ENCODE peak calls at places on chromosomes 2 and 18, in five cellular contexts. R, E, I, X and G are unnamed samples.

GRCh38 chr18:74473976-74474375 is 16.9 kb upstream of the DIPK1C start:
- DNase-seq in X (no peak), E (no peak), R (no peak), I (no peak), G (no peak)

GRCh38 chr2:100286318-100286717 is 36.0 kb downstream of the LONRF2 start:
- DNase-seq in E (no peak), I (no peak), X (no peak), R (no peak), G (no peak)

GRCh38 chr2:216909541-216910175 is 49.8 kb upstream of the TNP1 start:
- DNase-seq in I (no peak), X (no peak), E (no peak), R (no peak), G (no peak)

GRCh38 chr18:58226476-58226875 is 182.4 kb downstream of the NEDD4L start:
- DNase-seq in I (no peak), R (no peak), E (no peak), X (no peak), G (no peak)

GRCh38 chr2:195021704-195022513 is 635.1 kb upstream of the SLC39A10 start:
- DNase-seq in X (no peak), R (no peak), I (no peak), E (no peak), G (no peak)

GRCh38 chr2:96024336-96025106 is 10.2 kb downstream of the GPAT2 start:
- DNase-seq in E (no peak), I (no peak), X (no peak), R (no peak), G (no peak)

GRCh38 chr2:110105608-110106467 is 9.8 kb downstream of the MALL start:
- DNase-seq in E (no peak), R (no peak), X (no peak), I (peak; percentile 32), G (no peak)

GRCh38 chr2:219633276-219634065 is 6.0 kb downstream of the SLC4A3 start:
- DNase-seq in I (no peak), R (no peak), X (no peak), E (no peak), G (no peak)

GRCh38 chr2:40218679-40219078 is 233.2 kb downstream of the SLC8A1 start:
- DNase-seq in E (no peak), X (peak; percentile 67), R (no peak), I (peak; percentile 55), G (peak; percentile 49)

GRCh38 chr2:199147216-199147615 is 310.5 kb downstream of the SATB2 start:
- DNase-seq in E (no peak), I (no peak), X (no peak), R (no peak), G (no peak)

GRCh38 chr2:20168727-20169696 is 55.9 kb downstream of the SDC1 start:
- DNase-seq in E (no peak), X (no peak), R (no peak), I (no peak), G (no peak)

GRCh38 chr18:31205273-31205672 is 42.6 kb upstream of the DSC1 start:
- DNase-seq in E (no peak), R (no peak), X (no peak), I (no peak), G (no peak)

GRCh38 chr18:76980663-76981387 is 151.8 kb downstream of the MBP start:
- DNase-seq in R (no peak), E (peak; percentile 60), X (peak; percentile 8), I (no peak), G (no peak)

GRCh38 chr18:35028556-35028955 is 12.7 kb upstream of the MAPRE2 start:
- DNase-seq in I (no peak), X (no peak), R (no peak), E (no peak), G (no peak)

GRCh38 chr2:16303761-16304160 is 361.9 kb downstream of the CYRIA start:
- DNase-seq in I (no peak), X (no peak), E (no peak), R (no peak), G (no peak)

GRCh38 chr2:43068730-43069517 is 157.5 kb downstream of the ZFP36L2 start:
- DNase-seq in I (no peak), X (no peak), E (no peak), R (no peak), G (peak; percentile 14)

GRCh38 chr2:68031546-68032160 is 31.2 kb downstream of the C1D start:
- DNase-seq in E (no peak), I (no peak), X (no peak), R (no peak), G (no peak)

GRCh38 chr2:20667531-20668401 is 822 bp downstream of the GDF7 start:
- DNase-seq in E (no peak), X (no peak), R (no peak), I (no peak), G (no peak)

GRCh38 chr2:71531522-71532047 is 78.2 kb downstream of the DYSF start:
- DNase-seq in R (no peak), X (no peak), I (no peak), E (no peak), G (no peak)

GRCh38 chr2:112483047-112483473 is 1.1 kb downstream of the TTL start:
- DNase-seq in R (no peak), I (peak; percentile 10), E (no peak), X (no peak), G (peak; percentile 28)

GRCh38 chr2:44549099-44549471 is 187.3 kb downstream of the CAMKMT start:
- DNase-seq in I (no peak), X (no peak), R (no peak), E (no peak), G (no peak)

GRCh38 chr2:174662459-174662858 is 64.9 kb upstream of the WIPF1 start:
- DNase-seq in E (no peak), I (no peak), X (no peak), R (no peak), G (no peak)

GRCh38 chr2:69798909-69799526 is 30.4 kb upstream of the GMCL1 start:
- DNase-seq in X (no peak), E (no peak), I (no peak), R (no peak), G (no peak)

GRCh38 chr18:58496231-58496630 is 132.7 kb downstream of the ALPK2 start:
- DNase-seq in R (no peak), X (no peak), I (no peak), E (no peak), G (no peak)

DNA sequence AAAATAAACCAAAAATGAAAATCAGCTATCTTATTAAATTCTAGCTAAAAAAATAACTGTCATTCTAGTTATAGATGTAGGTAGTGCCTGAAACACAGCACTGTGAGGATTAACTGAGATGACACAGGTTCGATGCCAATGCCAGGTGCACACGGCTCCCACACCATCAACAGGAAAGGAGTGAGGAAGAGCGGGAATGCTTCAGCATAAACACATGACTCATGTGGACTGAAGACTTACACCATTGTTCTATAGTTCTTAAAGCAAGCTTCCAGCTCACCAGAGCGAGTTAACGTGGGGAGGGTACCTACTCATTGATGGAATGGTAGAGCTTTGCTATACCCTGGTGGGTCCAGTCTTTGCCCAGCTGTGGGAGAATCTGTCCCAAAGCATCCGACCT is 76.7 kb downstream of the EMILIN2 start:
- DNase-seq in I (no peak), E (no peak), R (no peak), X (no peak), G (no peak)
- H3K36me3 ChIP-seq in I (peaks cover 47% of the 10 kb centered on the region), E (no peaks in the 10 kb centered on the region), R (peaks cover 20% of the 10 kb centered on the region), X (no peaks in the 10 kb centered on the region), G (no peaks in the 10 kb centered on the region)

DNA sequence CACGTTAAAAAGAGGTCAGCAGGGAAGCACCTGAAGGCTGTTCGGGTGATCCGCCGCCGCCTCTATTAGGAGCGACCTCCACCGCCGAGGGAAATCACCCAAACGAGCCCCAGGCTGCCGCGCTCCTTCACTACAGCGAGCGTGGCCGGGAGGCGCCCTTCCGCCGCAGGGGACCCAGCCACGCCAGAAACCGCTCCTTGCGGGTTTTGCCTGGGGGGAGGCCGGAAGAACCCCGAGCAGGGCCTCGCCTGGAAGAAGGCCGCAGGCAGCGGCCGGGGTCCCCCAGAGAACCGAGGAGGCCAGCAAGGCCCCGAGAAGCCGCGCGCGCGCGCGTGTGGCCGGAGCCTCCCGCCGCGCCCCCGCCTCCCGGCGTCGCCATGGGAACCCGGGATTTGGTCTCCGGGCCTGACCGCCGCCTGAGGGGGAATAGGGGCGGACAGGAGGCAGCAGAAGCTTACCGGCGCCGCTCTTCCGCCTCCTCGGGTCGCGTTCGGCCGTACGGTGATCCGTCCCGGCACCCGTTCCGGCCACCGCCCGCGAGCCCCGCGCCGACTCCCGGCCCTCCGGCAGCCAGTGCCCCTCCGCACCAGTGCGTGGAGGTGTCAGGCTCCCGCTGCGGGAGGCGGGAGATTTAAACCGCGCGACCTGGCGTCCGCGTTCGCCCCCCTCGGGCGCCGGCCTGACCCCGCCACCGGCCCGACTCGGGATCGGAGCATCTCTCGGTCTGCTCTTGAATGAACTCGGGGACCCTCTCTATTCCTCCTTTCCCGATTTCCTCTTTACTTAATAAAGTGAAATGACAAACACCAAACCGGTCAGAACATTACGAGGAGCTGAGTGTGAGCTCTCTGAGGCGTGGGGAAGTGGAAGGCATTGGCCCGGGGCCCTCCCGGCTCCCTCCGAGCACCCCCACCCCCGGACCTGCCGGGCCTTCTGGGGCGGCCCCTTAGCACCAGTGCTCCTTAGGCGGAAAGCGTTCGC is at the start of gene ICA1L:
- DNase-seq in I (peak; percentile 67), X (peak; percentile 81), E (peak; percentile 49), R (no peak), G (peak; percentile 61)
- TF ChIP-seq POLR2A in I (no peak), X (no peak), E (no peak), R (no peak), G (no peak)

GRCh38 chr2:167790189-167790588 is 457.2 kb downstream of the STK39 start:
- DNase-seq in R (no peak), X (no peak), E (no peak), I (no peak), G (no peak)
- TF ChIP-seq CTCF in R (no peak), X (no peak), E (no peak), I (no peak), G (no peak)

GRCh38 chr18:48574667-48575300 is 36.0 kb downstream of the CTIF start:
- DNase-seq in R (no peak), X (no peak), E (no peak), I (no peak), G (no peak)
- H3K36me3 ChIP-seq in R (no peaks in the 10 kb centered on the region), X (no peaks in the 10 kb centered on the region), E (no peaks in the 10 kb centered on the region), I (no peaks in the 10 kb centered on the region), G (no peaks in the 10 kb centered on the region)

GRCh38 chr2:85708641-85709040 is 14.5 kb downstream of the GNLY start:
- DNase-seq in X (no peak), I (no peak), R (no peak), E (no peak), G (no peak)

GRCh38 chr2:85711578-85712060 is 17.5 kb downstream of the GNLY start:
- DNase-seq in X (no peak), R (no peak), E (no peak), I (no peak), G (no peak)

GRCh38 chr2:85710687-85711577 is 16.8 kb downstream of the GNLY start:
- DNase-seq in X (no peak), R (no peak), E (no peak), I (no peak), G (no peak)

GRCh38 chr2:85707304-85707703 is 13.1 kb downstream of the GNLY start:
- DNase-seq in R (no peak), X (peak; percentile 76), E (peak; percentile 60), I (peak; percentile 88), G (peak; percentile 78)

DNA sequence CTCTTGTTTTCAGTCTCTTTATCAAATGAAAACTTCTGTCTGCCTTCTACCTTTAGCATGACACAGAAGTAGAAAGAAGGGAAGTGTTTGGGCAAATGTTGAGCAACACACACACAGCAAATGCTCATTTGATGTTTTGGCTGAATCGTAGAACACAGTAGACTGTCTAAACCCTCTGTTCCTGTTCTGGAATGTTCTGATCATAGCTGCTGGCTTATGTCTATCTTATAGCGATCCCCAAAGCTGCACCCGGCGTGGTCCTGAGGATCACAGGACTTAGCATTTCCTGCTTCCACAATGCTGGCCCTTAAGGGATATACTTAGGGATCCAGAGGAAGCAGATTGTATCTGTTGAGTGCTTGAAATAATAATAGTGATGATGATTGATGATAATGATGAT is 15.2 kb downstream of the GNLY start:
- DNase-seq in R (no peak), X (no peak), E (no peak), I (no peak), G (no peak)
- TF ChIP-seq POLR2A in R (no peak), X (no peak), E (no peak), I (peak; percentile 19), G (no peak)